ENCODE peak calls at places on chromosomes 11 and 22, in six cellular contexts. One of them, this sample, is unnamed.

GRCh38 chr11:71173709-71174108 is 78.7 kb downstream of the SHANK2 start:
- DNase-seq in Calu3: no peak
- DNase-seq in T-helper 1 cell: no peak
- DNase-seq in iPS-NIHi11: no peak
- DNase-seq in naive B cell: no peak
- DNase-seq in A549: no peak
- DNase-seq in this sample: no peak

GRCh38 chr22:45318558-45319318 is 9.0 kb downstream of the FAM118A start:
- DNase-seq in Calu3: no peak
- DNase-seq in T-helper 1 cell: no peak
- DNase-seq in A549: no peak
- DNase-seq in iPS-NIHi11: no peak
- DNase-seq in naive B cell: no peak
- DNase-seq in this sample: peak

GRCh38 chr11:44032304-44033085 is 15.3 kb upstream of the ACCSL start:
- DNase-seq in Calu3: no peak
- DNase-seq in T-helper 1 cell: no peak
- DNase-seq in A549: no peak
- DNase-seq in naive B cell: no peak
- DNase-seq in iPS-NIHi11: no peak
- DNase-seq in this sample: no peak

GRCh38 chr11:12831471-12832202 is 157.4 kb downstream of the TEAD1 start:
- DNase-seq in A549: no peak
- DNase-seq in Calu3: no peak
- DNase-seq in T-helper 1 cell: no peak
- DNase-seq in iPS-NIHi11: no peak
- DNase-seq in naive B cell: no peak
- DNase-seq in this sample: no peak

GRCh38 chr22:43385770-43386641 is 25.8 kb upstream of the MPPED1 start:
- DNase-seq in A549: peak
- DNase-seq in Calu3: peak
- DNase-seq in naive B cell: peak
- DNase-seq in T-helper 1 cell: peak
- DNase-seq in iPS-NIHi11: peak
- DNase-seq in this sample: peak

GRCh38 chr11:102079625-102080024 is 30.6 kb upstream of the YAP1 start:
- DNase-seq in A549: no peak
- DNase-seq in iPS-NIHi11: no peak
- DNase-seq in Calu3: no peak
- DNase-seq in T-helper 1 cell: no peak
- DNase-seq in naive B cell: no peak
- DNase-seq in this sample: no peak

GRCh38 chr22:49966716-49967332 is 6.3 kb downstream of the PIM3 start:
- DNase-seq in naive B cell: peak
- DNase-seq in iPS-NIHi11: peak
- DNase-seq in Calu3: no peak
- DNase-seq in A549: no peak
- DNase-seq in T-helper 1 cell: peak
- DNase-seq in this sample: no peak

GRCh38 chr11:3137486-3138177 is 27.5 kb downstream of the OSBPL5 start:
- DNase-seq in T-helper 1 cell: no peak
- DNase-seq in naive B cell: no peak
- DNase-seq in iPS-NIHi11: no peak
- DNase-seq in A549: no peak
- DNase-seq in Calu3: no peak
- DNase-seq in this sample: no peak

GRCh38 chr11:35484435-35484834 is 41.0 kb downstream of the PAMR1 start:
- DNase-seq in naive B cell: no peak
- DNase-seq in A549: no peak
- DNase-seq in T-helper 1 cell: no peak
- DNase-seq in iPS-NIHi11: no peak
- DNase-seq in Calu3: no peak
- DNase-seq in this sample: no peak

GRCh38 chr11:65471410-65471762 is 27.5 kb upstream of the MALAT1 start:
- DNase-seq in Calu3: peak
- DNase-seq in A549: peak
- DNase-seq in iPS-NIHi11: no peak
- DNase-seq in T-helper 1 cell: no peak
- DNase-seq in naive B cell: no peak
- DNase-seq in this sample: no peak

GRCh38 chr11:1870721-1871466 is 18.0 kb downstream of the LSP1 start:
- DNase-seq in Calu3: no peak
- DNase-seq in T-helper 1 cell: no peak
- DNase-seq in iPS-NIHi11: no peak
- DNase-seq in naive B cell: no peak
- DNase-seq in A549: no peak
- DNase-seq in this sample: no peak

GRCh38 chr11:31646206-31646605 is 136.6 kb downstream of the ELP4 start:
- DNase-seq in iPS-NIHi11: no peak
- DNase-seq in T-helper 1 cell: no peak
- DNase-seq in naive B cell: no peak
- DNase-seq in Calu3: no peak
- DNase-seq in A549: peak
- DNase-seq in this sample: no peak

GRCh38 chr11:122668562-122669090 is 13.1 kb downstream of the UBASH3B start:
- DNase-seq in iPS-NIHi11: no peak
- DNase-seq in Calu3: no peak
- DNase-seq in A549: peak
- DNase-seq in T-helper 1 cell: no peak
- DNase-seq in naive B cell: peak
- DNase-seq in this sample: no peak

GRCh38 chr11:78659326-78660319 is 85.0 kb upstream of the NARS2 start:
- DNase-seq in naive B cell: no peak
- DNase-seq in Calu3: no peak
- DNase-seq in A549: no peak
- DNase-seq in T-helper 1 cell: no peak
- DNase-seq in iPS-NIHi11: no peak
- DNase-seq in this sample: no peak

GRCh38 chr22:29310863-29311339 is 4.5 kb downstream of the GAS2L1 start:
- DNase-seq in T-helper 1 cell: no peak
- DNase-seq in iPS-NIHi11: peak
- DNase-seq in naive B cell: peak
- DNase-seq in A549: peak
- DNase-seq in Calu3: peak
- DNase-seq in this sample: peak

GRCh38 chr22:36732609-36733008 is 29.1 kb upstream of the CACNG2 start:
- DNase-seq in naive B cell: no peak
- DNase-seq in A549: no peak
- DNase-seq in T-helper 1 cell: no peak
- DNase-seq in iPS-NIHi11: no peak
- DNase-seq in Calu3: no peak
- DNase-seq in this sample: no peak

GRCh38 chr11:23079382-23079813 is 219.1 kb upstream of the CCDC179 start:
- DNase-seq in iPS-NIHi11: no peak
- DNase-seq in A549: no peak
- DNase-seq in T-helper 1 cell: no peak
- DNase-seq in Calu3: no peak
- DNase-seq in naive B cell: no peak
- DNase-seq in this sample: no peak

GRCh38 chr22:22396741-22397291 is 111.7 kb downstream of the ZNF280B start:
- DNase-seq in A549: no peak
- DNase-seq in Calu3: no peak
- DNase-seq in T-helper 1 cell: no peak
- DNase-seq in naive B cell: no peak
- DNase-seq in iPS-NIHi11: no peak
- DNase-seq in this sample: no peak

GRCh38 chr11:130020323-130020722 is 17.7 kb upstream of the PRDM10 start:
- DNase-seq in Calu3: no peak
- DNase-seq in T-helper 1 cell: no peak
- DNase-seq in iPS-NIHi11: no peak
- DNase-seq in A549: no peak
- DNase-seq in naive B cell: no peak
- DNase-seq in this sample: no peak

GRCh38 chr11:60925685-60926267 is 1.5 kb downstream of the TMEM132A start:
- DNase-seq in Calu3: no peak
- DNase-seq in iPS-NIHi11: no peak
- DNase-seq in T-helper 1 cell: no peak
- DNase-seq in naive B cell: no peak
- DNase-seq in A549: peak
- DNase-seq in this sample: no peak

GRCh38 chr11:81004576-81004975 is 1563.7 kb upstream of the TENM4 start:
- DNase-seq in naive B cell: no peak
- DNase-seq in A549: no peak
- DNase-seq in Calu3: no peak
- DNase-seq in T-helper 1 cell: no peak
- DNase-seq in iPS-NIHi11: no peak
- DNase-seq in this sample: no peak

GRCh38 chr22:48089601-48090331 is 1327.3 kb downstream of the TBC1D22A start:
- DNase-seq in Calu3: no peak
- DNase-seq in T-helper 1 cell: no peak
- DNase-seq in A549: no peak
- DNase-seq in naive B cell: no peak
- DNase-seq in iPS-NIHi11: no peak
- DNase-seq in this sample: no peak

GRCh38 chr11:111975076-111975806 is 38.1 kb downstream of the DIXDC1 start:
- DNase-seq in Calu3: no peak
- DNase-seq in A549: peak
- DNase-seq in iPS-NIHi11: no peak
- DNase-seq in naive B cell: no peak
- DNase-seq in T-helper 1 cell: no peak
- DNase-seq in this sample: no peak

GRCh38 chr11:64969209-64969608 is 2.7 kb downstream of the MAJIN start:
- DNase-seq in Calu3: no peak
- DNase-seq in naive B cell: no peak
- DNase-seq in T-helper 1 cell: no peak
- DNase-seq in iPS-NIHi11: no peak
- DNase-seq in A549: peak
- DNase-seq in this sample: no peak

GRCh38 chr22:27719535-27720227 is 81.9 kb downstream of the MN1 start:
- DNase-seq in T-helper 1 cell: no peak
- DNase-seq in A549: peak
- DNase-seq in naive B cell: no peak
- DNase-seq in iPS-NIHi11: peak
- DNase-seq in Calu3: no peak
- DNase-seq in this sample: no peak

GRCh38 chr11:109970516-109971183 is 122.5 kb upstream of the ZC3H12C start:
- DNase-seq in naive B cell: no peak
- DNase-seq in T-helper 1 cell: no peak
- DNase-seq in iPS-NIHi11: no peak
- DNase-seq in Calu3: no peak
- DNase-seq in A549: no peak
- DNase-seq in this sample: no peak

GRCh38 chr22:26561756-26562417 is 28.0 kb downstream of the TPST2 start:
- DNase-seq in iPS-NIHi11: no peak
- DNase-seq in Calu3: no peak
- DNase-seq in T-helper 1 cell: no peak
- DNase-seq in A549: no peak
- DNase-seq in naive B cell: no peak
- DNase-seq in this sample: no peak